ENCODE peak calls at places on chromosomes 3 and 15, in nine cellular contexts. N is tibial nerve, F is left ventricle myocardium inferior, U is left colon, W is cardiac fibroblast, A is AG10803, Q is HTR-8/SVneo, C is NB4, R is RPMI7951. M is an unnamed sample.

GRCh38 chr3:119841808-119842471 is 60.0 kb downstream of the NR1I2 start:
- DNase-seq in N (no peak), F (no peak), U (no peak), W (no peak), A (no peak), Q (no peak), C (no peak), R (peak; percentile 74), M (no peak)

GRCh38 chr3:128435058-128435457 is 31.6 kb downstream of the DNAJB8 start:
- DNase-seq in N (no peak), F (no peak), U (no peak), W (no peak), A (no peak), Q (no peak), C (no peak), R (peak; percentile 51), M (no peak)

GRCh38 chr15:77542491-77543001 is 90.2 kb downstream of the LINGO1 start:
- DNase-seq in N (no peak), F (no peak), U (no peak), W (peak; percentile 34), A (peak; percentile 33), Q (peak; percentile 34), C (no peak), R (peak; percentile 55), M (no peak)

GRCh38 chr3:164620423-164620822 is 457.9 kb downstream of the SI start:
- DNase-seq in N (no peak), F (no peak), U (no peak), W (no peak), A (no peak), Q (no peak), C (no peak), R (no peak), M (no peak)

GRCh38 chr3:14097616-14098391 is 26.9 kb downstream of the CHCHD4 start:
- DNase-seq in N (no peak), F (no peak), U (no peak), W (no peak), A (no peak), Q (no peak), C (no peak), R (no peak), M (no peak)

GRCh38 chr3:169772530-169772950 is 656 bp upstream of the MYNN start:
- DNase-seq in N (peak; percentile 63), F (peak; percentile 72), U (peak; percentile 76), W (peak; percentile 84), A (peak; percentile 71), Q (no peak), C (peak; percentile 81), R (peak; percentile 76), M (peak; percentile 7)

GRCh38 chr15:27449041-27449440 is 478.1 kb downstream of the GABRG3 start:
- DNase-seq in N (no peak), F (no peak), U (no peak), W (no peak), A (peak; percentile 17), Q (no peak), C (no peak), R (no peak), M (no peak)

GRCh38 chr15:52559583-52559982 is 9.2 kb downstream of the ARPP19 start:
- DNase-seq in N (no peak), F (no peak), U (no peak), W (peak; percentile 48), A (no peak), Q (no peak), C (no peak), R (peak; percentile 43), M (no peak)

GRCh38 chr3:107240183-107241091 is 136.8 kb upstream of the CCDC54 start:
- DNase-seq in N (peak; percentile 44), F (peak; percentile 82), U (peak; percentile 53), W (peak; percentile 81), A (peak; percentile 74), Q (peak; percentile 81), C (peak; percentile 79), R (peak; percentile 82), M (peak; percentile 59)

GRCh38 chr3:145716519-145716918 is 444.5 kb downstream of the PLOD2 start:
- DNase-seq in N (no peak), F (no peak), U (no peak), W (peak; percentile 5), A (peak; percentile 56), Q (no peak), C (no peak), R (no peak), M (no peak)

GRCh38 chr3:153291052-153291689 is 129.1 kb downstream of the RAP2B start:
- DNase-seq in N (no peak), F (no peak), U (no peak), W (peak; percentile 63), A (no peak), Q (peak; percentile 19), C (peak; percentile 72), R (peak; percentile 41), M (no peak)

GRCh38 chr15:71752604-71753289 is 57.6 kb upstream of the NR2E3 start:
- DNase-seq in N (peak; percentile 44), F (no peak), U (peak; percentile 76), W (peak; percentile 99), A (peak; percentile 88), Q (peak; percentile 86), C (peak; percentile 49), R (peak; percentile 99), M (no peak)

GRCh38 chr3:128278761-128279593 is 125.7 kb downstream of the EEFSEC start:
- DNase-seq in N (peak; percentile 39), F (peak; percentile 80), U (no peak), W (peak; percentile 68), A (peak; percentile 90), Q (no peak), C (no peak), R (peak; percentile 98), M (no peak)

GRCh38 chr15:71880276-71880675 is 69.9 kb downstream of the NR2E3 start:
- DNase-seq in N (no peak), F (no peak), U (no peak), W (no peak), A (no peak), Q (no peak), C (no peak), R (no peak), M (no peak)

GRCh38 chr3:36175113-36175812 is 205.0 kb upstream of the STAC start:
- DNase-seq in N (no peak), F (no peak), U (no peak), W (no peak), A (no peak), Q (no peak), C (no peak), R (no peak), M (no peak)

GRCh38 chr3:17740703-17741102 is 1.7 kb downstream of the TBC1D5 start:
- DNase-seq in N (no peak), F (no peak), U (no peak), W (peak; percentile 66), A (peak; percentile 15), Q (no peak), C (peak; percentile 53), R (peak; percentile 31), M (no peak)

GRCh38 chr3:4887177-4887576 is 92.1 kb upstream of the BHLHE40 start:
- DNase-seq in N (no peak), F (no peak), U (no peak), W (no peak), A (no peak), Q (no peak), C (no peak), R (no peak), M (no peak)

GRCh38 chr3:194995922-194996321 is 275.0 kb downstream of the XXYLT1 start:
- DNase-seq in N (no peak), F (no peak), U (no peak), W (no peak), A (no peak), Q (no peak), C (no peak), R (no peak), M (no peak)

GRCh38 chr15:64532921-64533320 is 72.5 kb downstream of the ZNF609 start:
- DNase-seq in N (no peak), F (no peak), U (no peak), W (no peak), A (no peak), Q (no peak), C (peak; percentile 74), R (no peak), M (no peak)

GRCh38 chr3:189727898-189728297 is 96.7 kb downstream of the TP63 start:
- DNase-seq in N (no peak), F (no peak), U (no peak), W (peak; percentile 55), A (peak; percentile 81), Q (no peak), C (no peak), R (peak; percentile 67), M (no peak)

GRCh38 chr15:91193059-91193715 is 93.1 kb downstream of the SV2B start:
- DNase-seq in N (no peak), F (no peak), U (no peak), W (no peak), A (no peak), Q (no peak), C (no peak), R (no peak), M (no peak)

GRCh38 chr15:88745696-88746095 is 57.5 kb upstream of the ACAN start:
- DNase-seq in N (no peak), F (no peak), U (no peak), W (peak; percentile 72), A (peak; percentile 88), Q (peak; percentile 38), C (no peak), R (peak; percentile 48), M (no peak)

GRCh38 chr3:15439476-15439875 is 12.1 kb downstream of the EAF1 start:
- DNase-seq in N (no peak), F (no peak), U (no peak), W (peak; percentile 74), A (peak; percentile 36), Q (no peak), C (no peak), R (peak; percentile 54), M (no peak)

GRCh38 chr3:170467560-170467959 is 48.9 kb downstream of the CLDN11 start:
- DNase-seq in N (no peak), F (no peak), U (no peak), W (no peak), A (no peak), Q (no peak), C (no peak), R (no peak), M (no peak)

GRCh38 chr3:37492977-37493471 is 318.6 kb upstream of the LRRFIP2 start:
- DNase-seq in N (peak; percentile 38), F (no peak), U (no peak), W (peak; percentile 75), A (peak; percentile 68), Q (no peak), C (peak; percentile 91), R (peak; percentile 74), M (no peak)

GRCh38 chr3:141530133-141530768 is 43.4 kb downstream of the RASA2 start:
- DNase-seq in N (no peak), F (no peak), U (no peak), W (peak; percentile 84), A (peak; percentile 79), Q (no peak), C (peak; percentile 83), R (peak; percentile 81), M (no peak)

GRCh38 chr3:179589143-179589542 is 15.3 kb downstream of the MRPL47 start:
- DNase-seq in N (no peak), F (no peak), U (no peak), W (peak; percentile 41), A (no peak), Q (no peak), C (no peak), R (no peak), M (no peak)

GRCh38 chr3:171497546-171497945 is 37.3 kb upstream of the TNIK start:
- DNase-seq in N (no peak), F (no peak), U (no peak), W (no peak), A (no peak), Q (no peak), C (no peak), R (no peak), M (no peak)

GRCh38 chr3:189123595-189124387 is 48.0 kb upstream of the TPRG1 start:
- DNase-seq in N (peak; percentile 34), F (peak; percentile 64), U (peak; percentile 47), W (no peak), A (no peak), Q (no peak), C (no peak), R (no peak), M (no peak)

GRCh38 chr15:61528590-61528929 is 299.5 kb upstream of the RORA start:
- DNase-seq in N (no peak), F (no peak), U (no peak), W (no peak), A (no peak), Q (no peak), C (no peak), R (no peak), M (no peak)

GRCh38 chr3:133669949-133670524 is 8.3 kb upstream of the TOPBP1 start:
- DNase-seq in N (no peak), F (no peak), U (no peak), W (no peak), A (no peak), Q (no peak), C (no peak), R (no peak), M (no peak)

M was measured in GM19239.